ENCODE peak calls at places on chromosomes 12 and 14, in seven cellular contexts. One of them, this sample, is unnamed.

GRCh38 chr12:126369487-126370463 is 1304.5 kb downstream of the AACS start:
- DNase-seq in CD8-positive, alpha-beta memory T cell: no peak
- DNase-seq in activated CD4-positive, CD25-positive, alpha-beta regulatory T cell: no peak
- DNase-seq in AG10803: peak
- DNase-seq in activated T-helper 1 cell treated with anti-CD3 and anti-CD28 coated beads, Interleukin-2, amount 50 U/mL, for 16 hours: no peak
- DNase-seq in Daoy: peak
- DNase-seq in brain microvascular endothelial cell: no peak
- DNase-seq in this sample: no peak

GRCh38 chr12:110600254-110600653 is 13.7 kb upstream of the TCTN1 start:
- DNase-seq in CD8-positive, alpha-beta memory T cell: peak
- DNase-seq in activated CD4-positive, CD25-positive, alpha-beta regulatory T cell: no peak
- DNase-seq in brain microvascular endothelial cell: no peak
- DNase-seq in Daoy: peak
- DNase-seq in activated T-helper 1 cell treated with anti-CD3 and anti-CD28 coated beads, Interleukin-2, amount 50 U/mL, for 16 hours: no peak
- DNase-seq in AG10803: peak
- DNase-seq in this sample: no peak

GRCh38 chr14:71713061-71713850 is 219.0 kb upstream of the RGS6 start:
- DNase-seq in CD8-positive, alpha-beta memory T cell: no peak
- DNase-seq in activated CD4-positive, CD25-positive, alpha-beta regulatory T cell: no peak
- DNase-seq in Daoy: no peak
- DNase-seq in activated T-helper 1 cell treated with anti-CD3 and anti-CD28 coated beads, Interleukin-2, amount 50 U/mL, for 16 hours: no peak
- DNase-seq in AG10803: peak
- DNase-seq in brain microvascular endothelial cell: no peak
- DNase-seq in this sample: no peak

GRCh38 chr12:33945438-33945784 is 76.9 kb upstream of the ALG10 start:
- DNase-seq in activated T-helper 1 cell treated with anti-CD3 and anti-CD28 coated beads, Interleukin-2, amount 50 U/mL, for 16 hours: no peak
- DNase-seq in Daoy: no peak
- DNase-seq in brain microvascular endothelial cell: no peak
- DNase-seq in CD8-positive, alpha-beta memory T cell: no peak
- DNase-seq in activated CD4-positive, CD25-positive, alpha-beta regulatory T cell: no peak
- DNase-seq in AG10803: no peak
- DNase-seq in this sample: no peak

GRCh38 chr14:99215277-99215676 is 56.7 kb downstream of the BCL11B start:
- DNase-seq in activated CD4-positive, CD25-positive, alpha-beta regulatory T cell: no peak
- DNase-seq in CD8-positive, alpha-beta memory T cell: no peak
- DNase-seq in AG10803: peak
- DNase-seq in brain microvascular endothelial cell: peak
- DNase-seq in activated T-helper 1 cell treated with anti-CD3 and anti-CD28 coated beads, Interleukin-2, amount 50 U/mL, for 16 hours: no peak
- DNase-seq in Daoy: peak
- DNase-seq in this sample: no peak

GRCh38 chr14:37406095-37406494 is 189.0 kb downstream of the FOXA1 start:
- DNase-seq in AG10803: no peak
- DNase-seq in CD8-positive, alpha-beta memory T cell: no peak
- DNase-seq in activated T-helper 1 cell treated with anti-CD3 and anti-CD28 coated beads, Interleukin-2, amount 50 U/mL, for 16 hours: no peak
- DNase-seq in brain microvascular endothelial cell: no peak
- DNase-seq in activated CD4-positive, CD25-positive, alpha-beta regulatory T cell: no peak
- DNase-seq in Daoy: no peak
- DNase-seq in this sample: no peak

GRCh38 chr12:57757771-57758170 is 2.9 kb downstream of the MARCHF9 start:
- DNase-seq in activated T-helper 1 cell treated with anti-CD3 and anti-CD28 coated beads, Interleukin-2, amount 50 U/mL, for 16 hours: no peak
- DNase-seq in AG10803: no peak
- DNase-seq in activated CD4-positive, CD25-positive, alpha-beta regulatory T cell: no peak
- DNase-seq in CD8-positive, alpha-beta memory T cell: no peak
- DNase-seq in brain microvascular endothelial cell: no peak
- DNase-seq in Daoy: no peak
- DNase-seq in this sample: no peak

GRCh38 chr12:75543529-75543928 is 32.1 kb upstream of the KRR1 start:
- DNase-seq in Daoy: no peak
- DNase-seq in activated T-helper 1 cell treated with anti-CD3 and anti-CD28 coated beads, Interleukin-2, amount 50 U/mL, for 16 hours: no peak
- DNase-seq in brain microvascular endothelial cell: no peak
- DNase-seq in AG10803: no peak
- DNase-seq in activated CD4-positive, CD25-positive, alpha-beta regulatory T cell: no peak
- DNase-seq in CD8-positive, alpha-beta memory T cell: no peak
- DNase-seq in this sample: no peak

GRCh38 chr14:22764382-22764781 is 2.1 kb upstream of the OXA1L start:
- DNase-seq in AG10803: no peak
- DNase-seq in CD8-positive, alpha-beta memory T cell: no peak
- DNase-seq in Daoy: no peak
- DNase-seq in activated T-helper 1 cell treated with anti-CD3 and anti-CD28 coated beads, Interleukin-2, amount 50 U/mL, for 16 hours: no peak
- DNase-seq in brain microvascular endothelial cell: no peak
- DNase-seq in activated CD4-positive, CD25-positive, alpha-beta regulatory T cell: no peak
- DNase-seq in this sample: no peak

GRCh38 chr12:90832427-90832826 is 122.5 kb downstream of the CCER1 start:
- DNase-seq in Daoy: no peak
- DNase-seq in AG10803: no peak
- DNase-seq in activated CD4-positive, CD25-positive, alpha-beta regulatory T cell: no peak
- DNase-seq in brain microvascular endothelial cell: no peak
- DNase-seq in activated T-helper 1 cell treated with anti-CD3 and anti-CD28 coated beads, Interleukin-2, amount 50 U/mL, for 16 hours: no peak
- DNase-seq in CD8-positive, alpha-beta memory T cell: no peak
- DNase-seq in this sample: no peak

GRCh38 chr14:105346880-105347586 is 32.5 kb downstream of the PACS2 start:
- DNase-seq in AG10803: no peak
- DNase-seq in Daoy: no peak
- DNase-seq in activated CD4-positive, CD25-positive, alpha-beta regulatory T cell: no peak
- DNase-seq in CD8-positive, alpha-beta memory T cell: no peak
- DNase-seq in brain microvascular endothelial cell: no peak
- DNase-seq in activated T-helper 1 cell treated with anti-CD3 and anti-CD28 coated beads, Interleukin-2, amount 50 U/mL, for 16 hours: no peak
- DNase-seq in this sample: no peak

GRCh38 chr12:26273811-26274210 is 78.4 kb downstream of the SSPN start:
- DNase-seq in brain microvascular endothelial cell: no peak
- DNase-seq in Daoy: no peak
- DNase-seq in activated CD4-positive, CD25-positive, alpha-beta regulatory T cell: no peak
- DNase-seq in CD8-positive, alpha-beta memory T cell: no peak
- DNase-seq in activated T-helper 1 cell treated with anti-CD3 and anti-CD28 coated beads, Interleukin-2, amount 50 U/mL, for 16 hours: no peak
- DNase-seq in AG10803: no peak
- DNase-seq in this sample: no peak

GRCh38 chr12:9347328-9348127 is 139.3 kb upstream of the PZP start:
- DNase-seq in AG10803: peak
- DNase-seq in activated CD4-positive, CD25-positive, alpha-beta regulatory T cell: no peak
- DNase-seq in CD8-positive, alpha-beta memory T cell: no peak
- DNase-seq in activated T-helper 1 cell treated with anti-CD3 and anti-CD28 coated beads, Interleukin-2, amount 50 U/mL, for 16 hours: no peak
- DNase-seq in Daoy: no peak
- DNase-seq in brain microvascular endothelial cell: peak
- DNase-seq in this sample: no peak

GRCh38 chr12:110694330-110694891 is 5.5 kb upstream of the HVCN1 start:
- DNase-seq in CD8-positive, alpha-beta memory T cell: no peak
- DNase-seq in activated CD4-positive, CD25-positive, alpha-beta regulatory T cell: no peak
- DNase-seq in AG10803: no peak
- DNase-seq in Daoy: no peak
- DNase-seq in activated T-helper 1 cell treated with anti-CD3 and anti-CD28 coated beads, Interleukin-2, amount 50 U/mL, for 16 hours: no peak
- DNase-seq in brain microvascular endothelial cell: no peak
- DNase-seq in this sample: no peak

GRCh38 chr14:51419685-51420084 is 179.6 kb downstream of the TMX1 start:
- DNase-seq in brain microvascular endothelial cell: no peak
- DNase-seq in activated CD4-positive, CD25-positive, alpha-beta regulatory T cell: no peak
- DNase-seq in activated T-helper 1 cell treated with anti-CD3 and anti-CD28 coated beads, Interleukin-2, amount 50 U/mL, for 16 hours: no peak
- DNase-seq in Daoy: no peak
- DNase-seq in CD8-positive, alpha-beta memory T cell: peak
- DNase-seq in AG10803: no peak
- DNase-seq in this sample: no peak

GRCh38 chr12:112303004-112303403 is 79.2 kb downstream of the HECTD4 start:
- DNase-seq in activated CD4-positive, CD25-positive, alpha-beta regulatory T cell: no peak
- DNase-seq in brain microvascular endothelial cell: peak
- DNase-seq in activated T-helper 1 cell treated with anti-CD3 and anti-CD28 coated beads, Interleukin-2, amount 50 U/mL, for 16 hours: peak
- DNase-seq in AG10803: peak
- DNase-seq in CD8-positive, alpha-beta memory T cell: peak
- DNase-seq in Daoy: peak
- DNase-seq in this sample: peak

GRCh38 chr14:90999299-90999698 is 61.1 kb downstream of the RPS6KA5 start:
- DNase-seq in CD8-positive, alpha-beta memory T cell: no peak
- DNase-seq in activated CD4-positive, CD25-positive, alpha-beta regulatory T cell: no peak
- DNase-seq in brain microvascular endothelial cell: no peak
- DNase-seq in activated T-helper 1 cell treated with anti-CD3 and anti-CD28 coated beads, Interleukin-2, amount 50 U/mL, for 16 hours: no peak
- DNase-seq in Daoy: no peak
- DNase-seq in AG10803: no peak
- DNase-seq in this sample: no peak

This sample was measured in stimulated activated CD4-positive, alpha-beta T cell treated with anti-CD3 and anti-CD28 coated beads, Interleukin-15, amount 100 ng/mL, for 1 hour.